ENCODE peak calls at places on chromosomes 12 and 14, in ten cellular contexts. Y, I, N, P, X, W, V, Q, A and O are unnamed samples.
A peak's percentile ranks its signal among the peaks of the same experiment; 100 is the strongest.

GRCh38 chr14:49550284-49551184 is 35.6 kb downstream of the RPS29 start:
- DNase-seq in P (no peak), N (peak; percentile 11), X (no peak), Y (no peak), A (no peak), W (peak; percentile 20), I (peak; percentile 33), V (no peak), Q (no peak), O (no peak)

GRCh38 chr12:77685112-77685511 is 145.6 kb upstream of the NAV3 start:
- DNase-seq in I (peak; percentile 86), N (peak; percentile 68), Q (peak; percentile 61), Y (peak; percentile 36), X (peak; percentile 3), A (peak; percentile 62), W (peak; percentile 85), V (no peak), P (peak; percentile 35), O (no peak)

GRCh38 chr14:89041245-89041585 is 216.8 kb downstream of the TTC8 start:
- DNase-seq in P (no peak), I (no peak), Y (no peak), Q (no peak), X (no peak), N (no peak), W (no peak), V (no peak), A (peak; percentile 16), O (no peak)

GRCh38 chr12:130163461-130164215 is 1.4 kb downstream of the FZD10 start:
- DNase-seq in Q (peak; percentile 37), N (no peak), Y (no peak), A (no peak), X (no peak), W (peak; percentile 31), V (peak; percentile 58), P (no peak), I (no peak), O (no peak)

GRCh38 chr12:120096671-120097202 is 19.8 kb downstream of the RAB35 start:
- DNase-seq in W (no peak), Q (no peak), I (no peak), X (no peak), Y (no peak), V (no peak), N (no peak), P (no peak), A (no peak), O (no peak)

GRCh38 chr14:65502676-65503124 is 90.2 kb downstream of the FUT8 start:
- DNase-seq in V (no peak), P (peak; percentile 55), A (peak; percentile 36), W (no peak), Y (no peak), Q (no peak), N (no peak), I (peak; percentile 81), X (peak; percentile 20), O (no peak)

GRCh38 chr14:89241934-89242670 is 174.9 kb downstream of the FOXN3 start:
- DNase-seq in Y (no peak), Q (no peak), W (no peak), N (no peak), I (no peak), P (no peak), X (no peak), A (no peak), V (no peak), O (no peak)

GRCh38 chr14:72714094-72714493 is 179.8 kb downstream of the DPF3 start:
- DNase-seq in N (peak; percentile 74), V (peak; percentile 48), X (peak; percentile 72), Q (no peak), P (no peak), Y (no peak), A (no peak), I (no peak), W (no peak), O (no peak)

GRCh38 chr12:130254476-130255276 is 83.0 kb upstream of the PIWIL1 start:
- DNase-seq in I (no peak), X (no peak), P (peak; percentile 47), A (no peak), W (peak; percentile 20), V (no peak), Y (no peak), N (no peak), Q (no peak), O (no peak)

GRCh38 chr12:104682790-104683279 is 226.1 kb downstream of the CHST11 start:
- DNase-seq in I (no peak), Q (no peak), Y (no peak), A (no peak), V (no peak), W (no peak), P (no peak), X (peak; percentile 73), N (peak; percentile 93), O (no peak)

GRCh38 chr14:96160030-96160912 is 44.4 kb upstream of the BDKRB2 start:
- DNase-seq in X (no peak), V (no peak), Q (no peak), I (no peak), W (no peak), Y (no peak), N (no peak), A (no peak), P (no peak), O (no peak)

GRCh38 chr14:97187916-97188315 is 390.7 kb downstream of the VRK1 start:
- DNase-seq in A (no peak), N (no peak), W (no peak), I (no peak), P (no peak), V (no peak), Q (no peak), Y (no peak), X (no peak), O (no peak)

GRCh38 chr12:99413751-99414150 is 233.8 kb upstream of the GARIN6 start:
- DNase-seq in N (no peak), I (no peak), Y (no peak), X (no peak), A (no peak), W (no peak), Q (no peak), P (no peak), V (no peak), O (no peak)

GRCh38 chr12:111673503-111673902 is 12.3 kb downstream of the BRAP start:
- DNase-seq in W (no peak), P (no peak), X (peak; percentile 41), V (no peak), Y (no peak), Q (no peak), I (peak; percentile 59), A (no peak), N (peak; percentile 46), O (no peak)

GRCh38 chr14:100564506-100564905 is 22.7 kb downstream of the BEGAIN start:
- DNase-seq in A (no peak), Q (no peak), V (no peak), X (no peak), P (no peak), Y (no peak), W (no peak), I (no peak), N (no peak), O (no peak)

DNA sequence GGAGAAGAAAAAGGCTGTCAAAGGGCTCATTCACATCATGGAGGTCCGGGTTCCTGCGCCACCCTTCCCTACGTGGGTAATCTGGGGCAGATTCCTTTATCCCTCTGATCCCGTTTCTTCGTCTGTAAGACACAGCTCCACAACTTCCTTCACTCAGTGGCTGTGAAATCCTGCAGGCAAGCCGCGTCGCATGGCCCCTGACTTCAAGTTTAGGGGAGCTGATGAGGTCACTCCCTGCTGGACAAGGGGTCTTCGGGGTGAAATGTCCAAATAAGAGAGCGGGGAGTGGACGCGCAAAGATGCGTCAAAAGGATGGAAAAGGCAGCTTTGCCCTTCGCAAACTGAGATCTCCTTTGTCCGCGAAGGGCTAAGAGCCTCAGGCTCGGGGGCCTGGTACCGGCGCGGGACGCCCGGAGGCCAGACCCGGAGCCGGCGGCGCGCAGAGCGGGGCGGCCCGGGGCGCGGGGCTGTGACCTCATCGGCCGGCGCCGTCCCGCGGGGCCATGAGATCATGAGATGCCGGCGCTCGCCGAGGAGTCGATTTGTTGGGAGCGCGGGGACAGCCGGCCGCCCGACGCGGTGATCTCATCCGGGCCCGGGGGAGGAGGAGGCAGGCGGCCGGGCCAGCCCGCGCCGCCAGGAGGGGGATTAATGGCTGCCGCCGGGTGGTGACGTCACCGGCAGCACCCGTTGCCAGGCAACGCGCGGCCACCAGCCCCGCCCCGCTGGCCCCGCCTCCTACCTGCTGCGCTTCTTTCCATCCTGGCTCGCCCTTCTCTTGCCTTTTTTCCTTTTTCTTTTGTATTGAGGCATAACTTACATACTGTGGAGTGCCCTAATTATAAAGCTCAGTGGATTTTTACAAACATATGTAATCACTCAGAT is 62.1 kb downstream of the HRK start:
- DNase-seq in N (peak; percentile 97), P (peak; percentile 65), W (peak; percentile 97), A (peak; percentile 83), Q (peak; percentile 94), Y (peak; percentile 94), V (peak; percentile 94), X (peak; percentile 99), I (peak; percentile 91), O (peak; percentile 93)
- TF ChIP-seq CTCF in N (no peak), P (no peak), W (no peak), A (no peak), Q (no peak), Y (peak; percentile 23), V (no peak), X (no peak), I (no peak), O (peak; percentile 11)

DNA sequence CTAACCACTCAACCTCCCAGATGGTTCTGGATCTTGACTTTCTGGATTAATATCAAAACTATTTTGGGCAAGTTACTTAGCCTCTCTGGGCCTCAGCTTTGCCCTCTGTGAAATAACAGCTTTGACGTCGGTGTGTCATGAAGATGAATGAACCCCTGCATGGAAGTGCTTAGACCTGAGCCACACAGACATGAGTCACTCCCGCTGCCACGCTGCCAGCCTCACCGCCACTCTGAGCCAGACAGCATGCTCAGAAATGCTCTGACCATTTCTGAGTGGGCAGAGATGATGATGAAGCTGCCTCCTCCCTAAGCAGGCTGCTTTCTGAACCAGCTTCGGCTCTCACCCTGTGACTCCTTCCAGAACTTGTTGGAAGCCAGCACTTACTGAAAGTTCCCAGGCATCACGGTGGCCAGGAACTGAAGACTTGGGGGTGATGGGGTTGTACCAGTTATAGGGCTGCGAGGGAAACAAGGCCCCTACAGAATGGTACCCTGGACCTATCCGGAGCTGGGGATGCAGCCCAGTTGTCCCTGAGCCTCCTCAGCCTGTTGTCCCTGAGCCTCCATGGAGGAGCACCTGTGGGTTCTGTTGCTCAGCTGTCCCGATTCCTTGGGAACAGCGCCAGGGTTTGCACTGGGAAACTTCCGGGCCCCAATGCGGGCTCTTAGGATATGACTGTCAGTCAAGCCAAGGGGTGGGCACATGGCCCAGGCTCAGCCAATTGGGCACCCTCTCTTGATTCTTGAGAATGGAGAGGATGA is 2.0 kb upstream of the CCDC197 start:
- DNase-seq in N (no peak), W (no peak), I (peak; percentile 45), Y (peak; percentile 66), P (peak; percentile 70), X (no peak), V (no peak), A (peak; percentile 21), Q (no peak), O (no peak)
- TF ChIP-seq CTCF in N (no peak), W (no peak), I (no peak), Y (no peak), P (no peak), X (no peak), V (no peak), A (no peak), Q (no peak), O (no peak)

GRCh38 chr12:752673-753400 is 458 bp downstream of the WNK1 start:
- DNase-seq in V (peak; percentile 89), X (peak; percentile 66), I (peak; percentile 49), P (no peak), N (peak; percentile 71), Q (peak; percentile 71), A (no peak), Y (no peak), W (peak; percentile 89), O (no peak)
- TF ChIP-seq CTCF in V (peak; percentile 24), X (no peak), I (no peak), P (no peak), N (no peak), Q (no peak), A (no peak), Y (no peak), W (peak; percentile 32), O (peak; percentile 53)

GRCh38 chr14:55136868-55137785 is 8.1 kb downstream of the LGALS3 start:
- DNase-seq in Y (peak; percentile 80), V (no peak), P (no peak), A (peak; percentile 71), I (peak; percentile 95), N (no peak), W (no peak), X (no peak), Q (no peak), O (no peak)
- TF ChIP-seq CTCF in Y (no peak), V (no peak), P (no peak), A (peak; percentile 7), I (peak; percentile 39), N (no peak), W (no peak), X (no peak), Q (no peak), O (no peak)